ENCODE peak calls at places on chromosomes 7 and 10, in seven cellular contexts. One of them, this sample, is unnamed.

GRCh38 chr10:93548376-93549071 is 17.9 kb upstream of the FFAR4 start:
- DNase-seq in NCI-H1105: no peak
- DNase-seq in H7: no peak
- DNase-seq in AG04450: no peak
- DNase-seq in B cell: no peak
- DNase-seq in HFFc6: peak
- DNase-seq in GM03348: no peak
- DNase-seq in this sample: no peak

GRCh38 chr10:119524720-119525070 is 17.8 kb downstream of the RGS10 start:
- DNase-seq in HFFc6: no peak
- DNase-seq in NCI-H1105: no peak
- DNase-seq in H7: no peak
- DNase-seq in AG04450: no peak
- DNase-seq in GM03348: no peak
- DNase-seq in B cell: no peak
- DNase-seq in this sample: no peak

GRCh38 chr7:75531359-75531821 is 39.3 kb downstream of the SPDYE5 start:
- DNase-seq in GM03348: no peak
- DNase-seq in HFFc6: no peak
- DNase-seq in NCI-H1105: no peak
- DNase-seq in B cell: no peak
- DNase-seq in AG04450: no peak
- DNase-seq in H7: peak
- DNase-seq in this sample: no peak

GRCh38 chr10:33621143-33621542 is 286.7 kb upstream of the NRP1 start:
- DNase-seq in H7: no peak
- DNase-seq in AG04450: no peak
- DNase-seq in B cell: no peak
- DNase-seq in HFFc6: no peak
- DNase-seq in NCI-H1105: no peak
- DNase-seq in GM03348: no peak
- DNase-seq in this sample: no peak

GRCh38 chr10:33376976-33377657 is 42.6 kb upstream of the NRP1 start:
- DNase-seq in GM03348: peak
- DNase-seq in AG04450: peak
- DNase-seq in H7: no peak
- DNase-seq in B cell: no peak
- DNase-seq in NCI-H1105: no peak
- DNase-seq in HFFc6: peak
- DNase-seq in this sample: no peak

GRCh38 chr7:122803323-122803722 is 82.9 kb downstream of the CADPS2 start:
- DNase-seq in NCI-H1105: peak
- DNase-seq in H7: peak
- DNase-seq in AG04450: no peak
- DNase-seq in B cell: no peak
- DNase-seq in GM03348: no peak
- DNase-seq in HFFc6: no peak
- DNase-seq in this sample: no peak

GRCh38 chr10:101563497-101564040 is 24.5 kb downstream of the POLL start:
- DNase-seq in B cell: no peak
- DNase-seq in HFFc6: no peak
- DNase-seq in GM03348: no peak
- DNase-seq in AG04450: no peak
- DNase-seq in H7: peak
- DNase-seq in NCI-H1105: no peak
- DNase-seq in this sample: no peak

GRCh38 chr7:48175019-48175418 is 3.8 kb downstream of the ABCA13 start:
- DNase-seq in GM03348: no peak
- DNase-seq in AG04450: no peak
- DNase-seq in H7: no peak
- DNase-seq in HFFc6: no peak
- DNase-seq in B cell: no peak
- DNase-seq in NCI-H1105: no peak
- DNase-seq in this sample: no peak

GRCh38 chr7:73851410-73852338 is 9.3 kb upstream of the TMEM270 start:
- DNase-seq in H7: no peak
- DNase-seq in AG04450: peak
- DNase-seq in HFFc6: peak
- DNase-seq in NCI-H1105: no peak
- DNase-seq in GM03348: peak
- DNase-seq in B cell: no peak
- DNase-seq in this sample: no peak

GRCh38 chr10:5575482-5576153 is 50.9 kb downstream of the CALML3 start:
- DNase-seq in H7: no peak
- DNase-seq in HFFc6: peak
- DNase-seq in GM03348: peak
- DNase-seq in AG04450: peak
- DNase-seq in NCI-H1105: no peak
- DNase-seq in B cell: no peak
- DNase-seq in this sample: no peak

GRCh38 chr7:112079671-112080070 is 126.5 kb downstream of the DOCK4 start:
- DNase-seq in B cell: no peak
- DNase-seq in GM03348: no peak
- DNase-seq in AG04450: no peak
- DNase-seq in HFFc6: no peak
- DNase-seq in H7: no peak
- DNase-seq in NCI-H1105: no peak
- DNase-seq in this sample: no peak

GRCh38 chr7:233456-234035 is 41.2 kb downstream of the FAM20C start:
- DNase-seq in H7: no peak
- DNase-seq in HFFc6: no peak
- DNase-seq in GM03348: no peak
- DNase-seq in AG04450: no peak
- DNase-seq in NCI-H1105: no peak
- DNase-seq in B cell: no peak
- DNase-seq in this sample: no peak

GRCh38 chr10:126247454-126247975 is 140.8 kb downstream of the ADAM12 start:
- DNase-seq in H7: no peak
- DNase-seq in HFFc6: peak
- DNase-seq in B cell: no peak
- DNase-seq in AG04450: peak
- DNase-seq in GM03348: peak
- DNase-seq in NCI-H1105: no peak
- DNase-seq in this sample: no peak

GRCh38 chr7:150940446-150941102 is 37.5 kb downstream of the KCNH2 start:
- DNase-seq in B cell: no peak
- DNase-seq in NCI-H1105: no peak
- DNase-seq in H7: no peak
- DNase-seq in HFFc6: no peak
- DNase-seq in AG04450: no peak
- DNase-seq in GM03348: no peak
- DNase-seq in this sample: no peak

GRCh38 chr10:31374146-31374696 is 55.2 kb downstream of the ZEB1 start:
- DNase-seq in H7: no peak
- DNase-seq in B cell: no peak
- DNase-seq in HFFc6: no peak
- DNase-seq in GM03348: no peak
- DNase-seq in NCI-H1105: peak
- DNase-seq in AG04450: no peak
- DNase-seq in this sample: no peak

This sample was measured in right lobe of liver.